ENCODE peak calls at places on chromosome 12, in eight cellular contexts. V, S, T, M, D, Y, R and W are unnamed samples.

GRCh38 chr12:25423355-25423754 is 129.7 kb downstream of the LMNTD1 start:
- DNase-seq in V (no peak), S (no peak), T (peak), M (no peak), D (peak), Y (peak), R (no peak), W (no peak)

GRCh38 chr12:132444957-132445883 is 44.7 kb upstream of the FBRSL1 start:
- DNase-seq in V (no peak), S (no peak), T (peak), M (no peak), D (peak), Y (peak), R (no peak), W (no peak)

GRCh38 chr12:131867891-131868675 is 26.3 kb upstream of the ULK1 start:
- DNase-seq in V (no peak), S (no peak), T (no peak), M (no peak), D (no peak), Y (no peak), R (no peak), W (no peak)

GRCh38 chr12:25715147-25715546 is 162.1 kb upstream of the LMNTD1 start:
- DNase-seq in V (no peak), S (no peak), T (no peak), M (no peak), D (no peak), Y (no peak), R (no peak), W (no peak)

GRCh38 chr12:114762490-114763110 is 78.6 kb upstream of the TBX3 start:
- DNase-seq in V (peak), S (no peak), T (no peak), M (no peak), D (no peak), Y (no peak), R (no peak), W (peak)

GRCh38 chr12:2384533-2385328 is 331.9 kb downstream of the CACNA1C start:
- DNase-seq in V (no peak), S (no peak), T (peak), M (no peak), D (no peak), Y (no peak), R (no peak), W (no peak)

GRCh38 chr12:69425417-69425816 is 44.8 kb upstream of the FRS2 start:
- DNase-seq in V (no peak), S (no peak), T (no peak), M (no peak), D (no peak), Y (no peak), R (no peak), W (no peak)

GRCh38 chr12:42135264-42135814 is 9.3 kb downstream of the GXYLT1 start:
- DNase-seq in V (no peak), S (no peak), T (no peak), M (no peak), D (no peak), Y (no peak), R (no peak), W (no peak)

GRCh38 chr12:132204064-132204821 is 60.0 kb downstream of the NOC4L start:
- DNase-seq in V (no peak), S (no peak), T (no peak), M (no peak), D (no peak), Y (no peak), R (no peak), W (no peak)

GRCh38 chr12:53062977-53063707 is 13.3 kb downstream of the TNS2 start:
- DNase-seq in V (peak), S (peak), T (peak), M (no peak), D (no peak), Y (no peak), R (peak), W (no peak)

GRCh38 chr12:117339104-117339503 is 22.3 kb downstream of the NOS1 start:
- DNase-seq in V (no peak), S (no peak), T (no peak), M (no peak), D (no peak), Y (no peak), R (no peak), W (no peak)

GRCh38 chr12:57604454-57605307 is at the start of gene DTX3:
- DNase-seq in V (peak), S (no peak), T (peak), M (no peak), D (no peak), Y (no peak), R (no peak), W (peak)

GRCh38 chr12:47276253-47277070 is 196.7 kb upstream of the AMIGO2 start:
- DNase-seq in V (no peak), S (peak), T (peak), M (no peak), D (no peak), Y (peak), R (no peak), W (peak)

GRCh38 chr12:89733579-89734201 is 25.1 kb upstream of the ATP2B1 start:
- DNase-seq in V (no peak), S (no peak), T (no peak), M (no peak), D (no peak), Y (no peak), R (no peak), W (no peak)

GRCh38 chr12:17954788-17955187 is 135.2 kb downstream of the RERGL start:
- DNase-seq in V (no peak), S (no peak), T (no peak), M (no peak), D (no peak), Y (no peak), R (no peak), W (no peak)

GRCh38 chr12:132169376-132169775 is 25.1 kb downstream of the NOC4L start:
- DNase-seq in V (no peak), S (no peak), T (no peak), M (no peak), D (no peak), Y (no peak), R (no peak), W (peak)

GRCh38 chr12:2118061-2118460 is 65.3 kb downstream of the CACNA1C start:
- DNase-seq in V (no peak), S (no peak), T (no peak), M (no peak), D (no peak), Y (no peak), R (no peak), W (no peak)

GRCh38 chr12:89769483-89769818 is 60.8 kb upstream of the ATP2B1 start:
- DNase-seq in V (no peak), S (no peak), T (no peak), M (no peak), D (no peak), Y (no peak), R (no peak), W (no peak)

GRCh38 chr12:53046655-53047220 is 3.1 kb upstream of the TNS2 start:
- DNase-seq in V (peak), S (peak), T (peak), M (peak), D (peak), Y (peak), R (peak), W (peak)

GRCh38 chr12:31752450-31752849 is 23.6 kb upstream of the AMN1 start:
- DNase-seq in V (peak), S (no peak), T (peak), M (no peak), D (no peak), Y (no peak), R (no peak), W (no peak)

GRCh38 chr12:115960868-115961802 is 316.4 kb downstream of the MED13L start:
- DNase-seq in V (no peak), S (no peak), T (no peak), M (no peak), D (no peak), Y (no peak), R (no peak), W (no peak)

GRCh38 chr12:122917508-122918227 is 21.7 kb upstream of the VPS37B start:
- DNase-seq in V (peak), S (no peak), T (peak), M (peak), D (peak), Y (peak), R (no peak), W (peak)

GRCh38 chr12:49540229-49541139 is 1.7 kb downstream of the KCNH3 start:
- DNase-seq in V (no peak), S (no peak), T (no peak), M (no peak), D (no peak), Y (no peak), R (no peak), W (no peak)

GRCh38 chr12:81083906-81084513 is 6.1 kb downstream of the ACSS3 start:
- DNase-seq in V (no peak), S (no peak), T (no peak), M (peak), D (no peak), Y (no peak), R (no peak), W (no peak)

GRCh38 chr12:111033281-111034147 is 113.1 kb upstream of the MYL2 start:
- DNase-seq in V (no peak), S (no peak), T (no peak), M (no peak), D (no peak), Y (no peak), R (no peak), W (no peak)

GRCh38 chr12:57159341-57159740 is 11.9 kb upstream of the LRP1-AS start:
- DNase-seq in V (no peak), S (no peak), T (no peak), M (no peak), D (no peak), Y (no peak), R (no peak), W (no peak)

GRCh38 chr12:9039397-9039977 is 50.1 kb downstream of the KLRG1 start:
- DNase-seq in V (no peak), S (no peak), T (peak), M (no peak), D (no peak), Y (no peak), R (no peak), W (no peak)

GRCh38 chr12:110199360-110200123 is 75.4 kb downstream of the IFT81 start:
- DNase-seq in V (no peak), S (no peak), T (no peak), M (no peak), D (no peak), Y (no peak), R (no peak), W (no peak)

GRCh38 chr12:49794021-49794420 is 34.2 kb downstream of the NCKAP5L start:
- DNase-seq in V (no peak), S (no peak), T (no peak), M (no peak), D (no peak), Y (no peak), R (no peak), W (no peak)

GRCh38 chr12:39605996-39606395 is 13.6 kb downstream of the ABCD2 start:
- DNase-seq in V (no peak), S (no peak), T (no peak), M (no peak), D (no peak), Y (no peak), R (no peak), W (no peak)

GRCh38 chr12:12671850-12672660 is 23.9 kb downstream of the GPR19 start:
- DNase-seq in V (no peak), S (no peak), T (no peak), M (no peak), D (no peak), Y (no peak), R (no peak), W (no peak)

GRCh38 chr12:113757223-113758002 is 208.7 kb downstream of the RBM19 start:
- DNase-seq in V (no peak), S (no peak), T (no peak), M (no peak), D (no peak), Y (no peak), R (no peak), W (no peak)
- TF ChIP-seq CTCF in V (no peak), S (no peak), T (no peak), M (no peak), D (no peak), Y (no peak), R (no peak), W (no peak)

DNA sequence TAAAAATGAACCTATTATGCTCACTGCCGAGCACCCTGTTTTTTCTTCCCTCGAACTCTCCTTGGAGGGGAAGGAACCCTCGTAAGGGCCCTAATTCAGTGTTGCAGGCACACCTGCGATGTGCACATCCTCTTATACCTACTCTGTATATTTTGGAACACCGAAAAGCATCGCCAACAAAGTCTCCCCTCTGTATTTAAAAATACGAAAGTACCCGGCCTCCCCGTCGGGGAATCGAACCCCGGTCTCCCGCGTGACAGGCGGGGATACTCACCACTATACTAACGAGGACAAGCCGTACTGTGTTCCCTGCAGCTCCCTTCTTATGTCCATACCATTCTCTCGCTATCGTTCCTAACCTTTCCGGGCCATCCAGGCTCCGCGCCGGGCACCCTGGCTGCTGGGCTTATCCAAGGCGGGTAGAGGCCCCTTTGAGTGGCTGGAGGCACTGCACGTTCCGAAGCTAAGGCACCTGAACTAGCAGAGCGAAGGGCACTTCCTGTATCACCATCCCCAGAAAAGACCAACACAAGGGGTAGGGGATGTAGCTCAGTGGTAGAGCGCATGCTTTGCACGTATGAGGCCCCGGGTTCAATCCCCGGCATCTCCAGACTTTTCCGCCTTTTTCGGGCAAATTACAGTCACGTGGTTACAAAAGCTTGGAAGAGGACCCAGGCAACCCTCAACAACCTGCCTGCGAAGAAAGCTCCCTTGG is 25.1 kb upstream of the UBC start:
- DNase-seq in V (peak), S (peak), T (peak), M (peak), D (peak), Y (peak), R (peak), W (peak)
- TF ChIP-seq POLR2A in V (no peak), S (no peak), T (peak), M (no peak), D (no peak), Y (no peak), R (peak), W (peak)

GRCh38 chr12:130650131-130650530 is 66.0 kb downstream of the RIMBP2 start:
- DNase-seq in V (no peak), S (no peak), T (no peak), M (no peak), D (no peak), Y (no peak), R (no peak), W (no peak)
- TF ChIP-seq CTCF in V (no peak), S (no peak), T (no peak), M (no peak), D (no peak), Y (no peak), R (no peak), W (no peak)

DNA sequence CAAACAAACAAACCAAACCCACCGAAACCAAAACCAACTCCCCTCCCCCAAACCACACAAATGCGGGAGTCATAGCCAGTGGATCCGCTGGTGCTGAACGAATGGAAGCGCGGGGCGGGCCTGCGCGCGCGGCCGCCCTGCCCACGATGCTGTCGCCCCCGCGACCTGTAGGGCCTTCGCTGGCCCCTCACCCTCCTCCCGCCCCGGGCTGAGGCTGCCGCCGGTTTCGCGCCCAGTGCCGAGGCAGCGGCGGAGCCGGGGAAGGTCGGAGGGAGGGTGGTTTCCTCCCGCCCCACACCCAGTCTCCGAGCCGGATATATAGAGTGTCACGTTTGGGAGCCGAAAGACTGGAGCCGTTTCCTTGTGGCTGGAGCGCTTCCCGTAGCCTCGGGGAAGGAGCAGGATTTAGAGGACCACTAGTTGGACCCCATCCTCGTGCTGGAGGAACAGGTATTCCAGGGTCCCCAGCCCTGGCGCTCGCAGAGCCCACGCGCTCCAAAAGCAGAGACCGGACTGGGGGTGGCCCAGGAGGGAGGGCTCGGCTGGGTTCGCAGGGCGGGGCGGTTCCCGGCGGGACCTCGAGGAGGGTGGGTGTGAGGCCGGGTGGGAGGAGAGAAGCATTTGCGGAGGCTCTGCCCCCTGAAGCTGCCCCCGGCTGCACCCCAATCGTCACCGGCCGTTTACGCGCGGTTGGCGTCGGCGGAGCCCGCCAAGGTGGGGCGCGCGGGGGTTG is at the start of gene FAR2:
- DNase-seq in V (peak), S (no peak), T (peak), M (peak), D (peak), Y (peak), R (no peak), W (peak)
- TF ChIP-seq POLR2A in V (no peak), S (no peak), T (peak), M (no peak), D (no peak), Y (peak), R (no peak), W (peak)

DNA sequence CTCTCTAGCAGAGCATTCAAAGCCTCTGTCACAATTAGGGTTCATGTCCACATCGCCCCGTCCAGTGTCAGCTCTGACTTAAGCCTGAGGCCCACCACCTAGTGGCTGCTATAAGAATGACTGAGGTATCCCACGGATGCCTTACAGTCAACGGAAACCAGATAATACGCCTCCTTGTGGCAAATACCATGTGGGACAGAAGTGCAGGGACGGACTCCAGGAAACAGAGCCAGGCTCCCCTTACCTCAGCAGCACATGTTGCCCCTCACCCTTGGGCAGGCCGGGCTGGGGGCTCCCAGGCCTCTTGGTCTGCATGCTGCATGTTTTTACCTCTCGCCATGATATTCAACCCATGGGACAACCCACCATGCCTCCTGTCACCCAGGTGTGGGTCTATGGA is 86.3 kb downstream of the VWF start:
- DNase-seq in V (no peak), S (no peak), T (peak), M (no peak), D (peak), Y (peak), R (no peak), W (peak)
- TF ChIP-seq CTCF in V (peak), S (no peak), T (peak), M (peak), D (peak), Y (peak), R (peak), W (peak)

DNA sequence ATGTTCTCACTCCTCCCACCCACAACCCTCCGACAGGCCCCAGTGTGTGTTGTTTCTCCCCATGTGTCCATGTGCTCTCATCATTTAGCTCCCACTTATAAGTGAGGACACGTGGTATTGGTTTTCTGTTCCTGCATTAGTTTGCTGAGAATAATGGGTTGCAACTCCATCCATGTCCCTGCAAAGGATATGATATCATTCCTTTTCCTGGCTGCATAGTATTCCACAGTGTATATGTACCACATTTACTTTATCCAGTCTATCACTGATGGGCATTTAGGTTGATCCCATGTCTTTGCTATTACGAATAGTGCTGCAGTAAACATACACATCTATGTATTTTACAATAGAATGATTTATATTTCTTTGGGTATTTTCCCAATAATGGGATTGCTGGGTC is 77.5 kb downstream of the SLCO1A2 start:
- DNase-seq in V (no peak), S (no peak), T (no peak), M (no peak), D (no peak), Y (no peak), R (no peak), W (no peak)
- TF ChIP-seq POLR2A in V (no peak), S (no peak), T (no peak), M (no peak), D (no peak), Y (no peak), R (no peak), W (no peak)

DNA sequence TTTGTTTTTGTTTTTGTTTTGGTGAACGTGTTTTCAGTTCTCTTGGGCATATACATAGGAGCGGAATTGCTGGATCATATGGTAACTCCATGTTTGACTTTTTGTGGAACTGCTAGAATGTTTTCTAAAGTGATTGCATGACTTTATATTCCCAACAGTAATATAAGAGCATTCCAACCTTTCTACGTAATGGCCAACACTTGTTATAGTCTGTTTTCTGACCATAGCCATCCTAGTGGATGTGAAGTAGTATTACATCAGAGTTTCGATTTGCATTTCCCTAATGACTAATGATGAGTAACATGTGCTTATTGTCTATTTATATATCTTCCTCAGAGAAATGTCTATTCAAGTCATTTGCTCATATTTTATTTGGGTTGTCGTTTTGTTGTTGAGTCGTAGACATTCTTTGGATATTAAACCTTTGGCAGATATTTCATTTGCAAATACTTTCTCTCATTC is 268.7 kb downstream of the AEBP2 start:
- DNase-seq in V (no peak), S (no peak), T (no peak), M (no peak), D (no peak), Y (no peak), R (no peak), W (no peak)
- TF ChIP-seq CTCF in V (no peak), S (no peak), T (no peak), M (no peak), D (no peak), Y (no peak), R (no peak), W (no peak)